ENCODE peak calls at places on chromosomes 11 and 22, in nine cellular contexts. One of them, this sample, is unnamed.

GRCh38 chr11:61489833-61490585 is 18.5 kb upstream of the LRRC10B start:
- DNase-seq in choroid plexus epithelial cell: no peak
- DNase-seq in heart right ventricle: peak
- DNase-seq in CD14-positive monocyte: no peak
- DNase-seq in ovary: peak
- DNase-seq in CD4-positive, alpha-beta T cell: no peak
- DNase-seq in mucosa of descending colon: no peak
- DNase-seq in upper lobe of right lung: no peak
- DNase-seq in neural crest cell: no peak
- DNase-seq in this sample: peak

GRCh38 chr22:21866821-21867527 is 471 bp downstream of the MAPK1 start:
- DNase-seq in mucosa of descending colon: peak
- DNase-seq in CD14-positive monocyte: peak
- DNase-seq in ovary: no peak
- DNase-seq in upper lobe of right lung: peak
- DNase-seq in heart right ventricle: peak
- DNase-seq in choroid plexus epithelial cell: peak
- DNase-seq in neural crest cell: peak
- DNase-seq in CD4-positive, alpha-beta T cell: peak
- DNase-seq in this sample: peak

GRCh38 chr11:66176650-66177049 is 91.8 kb upstream of the RAB1B start:
- DNase-seq in choroid plexus epithelial cell: no peak
- DNase-seq in upper lobe of right lung: no peak
- DNase-seq in ovary: no peak
- DNase-seq in CD4-positive, alpha-beta T cell: no peak
- DNase-seq in heart right ventricle: no peak
- DNase-seq in CD14-positive monocyte: no peak
- DNase-seq in mucosa of descending colon: no peak
- DNase-seq in neural crest cell: no peak
- DNase-seq in this sample: no peak

GRCh38 chr11:94134651-94135512 is 6.2 kb downstream of the PANX1 start:
- DNase-seq in CD14-positive monocyte: peak
- DNase-seq in ovary: peak
- DNase-seq in upper lobe of right lung: no peak
- DNase-seq in CD4-positive, alpha-beta T cell: no peak
- DNase-seq in heart right ventricle: peak
- DNase-seq in mucosa of descending colon: peak
- DNase-seq in choroid plexus epithelial cell: peak
- DNase-seq in neural crest cell: no peak
- DNase-seq in this sample: no peak

GRCh38 chr22:34579519-34579918 is 486.4 kb upstream of the ISX start:
- DNase-seq in upper lobe of right lung: no peak
- DNase-seq in CD14-positive monocyte: no peak
- DNase-seq in choroid plexus epithelial cell: no peak
- DNase-seq in ovary: no peak
- DNase-seq in neural crest cell: no peak
- DNase-seq in CD4-positive, alpha-beta T cell: no peak
- DNase-seq in mucosa of descending colon: no peak
- DNase-seq in heart right ventricle: no peak
- DNase-seq in this sample: no peak

GRCh38 chr11:47213985-47214564 is 699 bp upstream of the DDB2 start:
- DNase-seq in CD4-positive, alpha-beta T cell: peak
- DNase-seq in ovary: peak
- DNase-seq in choroid plexus epithelial cell: peak
- DNase-seq in upper lobe of right lung: peak
- DNase-seq in CD14-positive monocyte: peak
- DNase-seq in neural crest cell: peak
- DNase-seq in heart right ventricle: peak
- DNase-seq in mucosa of descending colon: peak
- DNase-seq in this sample: peak

GRCh38 chr11:118353084-118353710 is 6.2 kb upstream of the UBE4A start:
- DNase-seq in choroid plexus epithelial cell: peak
- DNase-seq in mucosa of descending colon: no peak
- DNase-seq in ovary: no peak
- DNase-seq in neural crest cell: no peak
- DNase-seq in CD14-positive monocyte: no peak
- DNase-seq in heart right ventricle: no peak
- DNase-seq in CD4-positive, alpha-beta T cell: no peak
- DNase-seq in upper lobe of right lung: no peak
- DNase-seq in this sample: no peak

GRCh38 chr11:107928767-107929507 is 689 bp downstream of the RAB39A start:
- DNase-seq in upper lobe of right lung: no peak
- DNase-seq in ovary: no peak
- DNase-seq in choroid plexus epithelial cell: no peak
- DNase-seq in CD4-positive, alpha-beta T cell: no peak
- DNase-seq in neural crest cell: peak
- DNase-seq in CD14-positive monocyte: peak
- DNase-seq in mucosa of descending colon: peak
- DNase-seq in heart right ventricle: peak
- DNase-seq in this sample: peak

GRCh38 chr11:76978818-76979217 is 55.4 kb upstream of the B3GNT6 start:
- DNase-seq in neural crest cell: no peak
- DNase-seq in choroid plexus epithelial cell: no peak
- DNase-seq in ovary: no peak
- DNase-seq in CD14-positive monocyte: no peak
- DNase-seq in mucosa of descending colon: no peak
- DNase-seq in heart right ventricle: peak
- DNase-seq in CD4-positive, alpha-beta T cell: no peak
- DNase-seq in upper lobe of right lung: no peak
- DNase-seq in this sample: no peak

GRCh38 chr11:77020751-77021150 is 13.4 kb upstream of the B3GNT6 start:
- DNase-seq in ovary: no peak
- DNase-seq in heart right ventricle: no peak
- DNase-seq in upper lobe of right lung: no peak
- DNase-seq in CD4-positive, alpha-beta T cell: no peak
- DNase-seq in choroid plexus epithelial cell: no peak
- DNase-seq in CD14-positive monocyte: no peak
- DNase-seq in mucosa of descending colon: no peak
- DNase-seq in neural crest cell: no peak
- DNase-seq in this sample: no peak

GRCh38 chr22:20242393-20243175 is 25.5 kb downstream of the RTN4R start:
- DNase-seq in CD4-positive, alpha-beta T cell: peak
- DNase-seq in upper lobe of right lung: no peak
- DNase-seq in mucosa of descending colon: no peak
- DNase-seq in ovary: no peak
- DNase-seq in neural crest cell: no peak
- DNase-seq in heart right ventricle: no peak
- DNase-seq in choroid plexus epithelial cell: no peak
- DNase-seq in CD14-positive monocyte: no peak
- DNase-seq in this sample: no peak

GRCh38 chr11:108890482-108891092 is 225.7 kb downstream of the DDX10 start:
- DNase-seq in mucosa of descending colon: no peak
- DNase-seq in neural crest cell: no peak
- DNase-seq in upper lobe of right lung: no peak
- DNase-seq in CD14-positive monocyte: no peak
- DNase-seq in choroid plexus epithelial cell: peak
- DNase-seq in ovary: no peak
- DNase-seq in CD4-positive, alpha-beta T cell: no peak
- DNase-seq in heart right ventricle: no peak
- DNase-seq in this sample: no peak

GRCh38 chr11:87263979-87264378 is 226.2 kb downstream of the TMEM135 start:
- DNase-seq in CD14-positive monocyte: no peak
- DNase-seq in upper lobe of right lung: no peak
- DNase-seq in ovary: no peak
- DNase-seq in mucosa of descending colon: no peak
- DNase-seq in CD4-positive, alpha-beta T cell: no peak
- DNase-seq in choroid plexus epithelial cell: no peak
- DNase-seq in heart right ventricle: no peak
- DNase-seq in neural crest cell: no peak
- DNase-seq in this sample: no peak

GRCh38 chr11:102070766-102071165 is 23.5 kb downstream of the CFAP300 start:
- DNase-seq in choroid plexus epithelial cell: no peak
- DNase-seq in neural crest cell: no peak
- DNase-seq in CD4-positive, alpha-beta T cell: no peak
- DNase-seq in mucosa of descending colon: no peak
- DNase-seq in upper lobe of right lung: no peak
- DNase-seq in heart right ventricle: no peak
- DNase-seq in CD14-positive monocyte: no peak
- DNase-seq in ovary: no peak
- DNase-seq in this sample: no peak

GRCh38 chr11:41845066-41845465 is 385.6 kb upstream of the LRRC4C start:
- DNase-seq in CD4-positive, alpha-beta T cell: no peak
- DNase-seq in upper lobe of right lung: no peak
- DNase-seq in heart right ventricle: no peak
- DNase-seq in neural crest cell: no peak
- DNase-seq in choroid plexus epithelial cell: no peak
- DNase-seq in mucosa of descending colon: no peak
- DNase-seq in CD14-positive monocyte: no peak
- DNase-seq in ovary: no peak
- DNase-seq in this sample: no peak

GRCh38 chr11:86116386-86116726 is 47.5 kb upstream of the PICALM start:
- DNase-seq in heart right ventricle: no peak
- DNase-seq in neural crest cell: no peak
- DNase-seq in CD4-positive, alpha-beta T cell: no peak
- DNase-seq in upper lobe of right lung: no peak
- DNase-seq in mucosa of descending colon: no peak
- DNase-seq in CD14-positive monocyte: no peak
- DNase-seq in ovary: no peak
- DNase-seq in choroid plexus epithelial cell: peak
- DNase-seq in this sample: no peak

GRCh38 chr22:49616356-49617231 is 211.1 kb downstream of the BRD1 start:
- DNase-seq in neural crest cell: no peak
- DNase-seq in CD4-positive, alpha-beta T cell: no peak
- DNase-seq in heart right ventricle: no peak
- DNase-seq in upper lobe of right lung: peak
- DNase-seq in ovary: no peak
- DNase-seq in CD14-positive monocyte: peak
- DNase-seq in choroid plexus epithelial cell: no peak
- DNase-seq in mucosa of descending colon: peak
- DNase-seq in this sample: peak

GRCh38 chr11:65606876-65607613 is 7.0 kb downstream of the MAP3K11 start:
- DNase-seq in CD14-positive monocyte: no peak
- DNase-seq in upper lobe of right lung: peak
- DNase-seq in mucosa of descending colon: peak
- DNase-seq in choroid plexus epithelial cell: peak
- DNase-seq in heart right ventricle: peak
- DNase-seq in CD4-positive, alpha-beta T cell: no peak
- DNase-seq in neural crest cell: peak
- DNase-seq in ovary: peak
- DNase-seq in this sample: peak

DNA sequence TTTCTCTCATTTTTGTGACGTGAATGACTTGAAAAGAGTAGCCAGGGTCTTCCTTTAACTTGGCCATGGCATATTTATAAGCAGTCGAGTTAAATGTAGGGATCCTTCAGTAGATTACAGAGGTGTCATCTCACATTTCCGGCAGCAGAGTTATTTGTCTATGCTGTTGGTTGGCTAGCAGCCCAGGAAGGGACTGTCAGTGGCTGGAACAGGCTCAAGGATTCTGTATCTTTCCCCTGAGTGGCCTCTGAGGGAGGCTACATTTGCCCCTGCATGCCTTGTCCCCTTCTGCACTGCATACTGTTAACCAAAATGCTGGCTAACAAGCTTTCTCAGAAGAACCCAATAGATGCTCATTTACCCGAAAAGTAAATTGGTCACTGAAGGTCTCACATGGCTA is 187.6 kb downstream of the PGR start:
- DNase-seq in heart right ventricle: peak
- DNase-seq in ovary: no peak
- DNase-seq in mucosa of descending colon: no peak
- DNase-seq in choroid plexus epithelial cell: peak
- DNase-seq in CD14-positive monocyte: no peak
- DNase-seq in neural crest cell: no peak
- DNase-seq in CD4-positive, alpha-beta T cell: no peak
- DNase-seq in upper lobe of right lung: no peak
- DNase-seq in this sample: no peak
- TF ChIP-seq CTCF in heart right ventricle: no peak
- TF ChIP-seq CTCF in ovary: no peak
- TF ChIP-seq CTCF in mucosa of descending colon: no peak
- TF ChIP-seq CTCF in choroid plexus epithelial cell: no peak
- TF ChIP-seq CTCF in CD14-positive monocyte: no peak
- TF ChIP-seq CTCF in neural crest cell: no peak
- TF ChIP-seq CTCF in CD4-positive, alpha-beta T cell: no peak
- TF ChIP-seq CTCF in upper lobe of right lung: no peak
- TF ChIP-seq CTCF in this sample: no peak

GRCh38 chr22:32378703-32379272 is 21.1 kb downstream of the RFPL3 start:
- DNase-seq in choroid plexus epithelial cell: peak
- DNase-seq in ovary: no peak
- DNase-seq in upper lobe of right lung: no peak
- DNase-seq in CD4-positive, alpha-beta T cell: no peak
- DNase-seq in neural crest cell: peak
- DNase-seq in mucosa of descending colon: peak
- DNase-seq in CD14-positive monocyte: no peak
- DNase-seq in heart right ventricle: no peak
- DNase-seq in this sample: no peak
- TF ChIP-seq CTCF in choroid plexus epithelial cell: peak
- TF ChIP-seq CTCF in ovary: no peak
- TF ChIP-seq CTCF in upper lobe of right lung: peak
- TF ChIP-seq CTCF in CD4-positive, alpha-beta T cell: no peak
- TF ChIP-seq CTCF in neural crest cell: peak
- TF ChIP-seq CTCF in mucosa of descending colon: no peak
- TF ChIP-seq CTCF in CD14-positive monocyte: peak
- TF ChIP-seq CTCF in heart right ventricle: peak
- TF ChIP-seq CTCF in this sample: peak

GRCh38 chr11:105458071-105458470 is 151.8 kb upstream of the GRIA4 start:
- DNase-seq in choroid plexus epithelial cell: no peak
- DNase-seq in CD14-positive monocyte: no peak
- DNase-seq in mucosa of descending colon: no peak
- DNase-seq in heart right ventricle: no peak
- DNase-seq in CD4-positive, alpha-beta T cell: no peak
- DNase-seq in ovary: no peak
- DNase-seq in neural crest cell: no peak
- DNase-seq in upper lobe of right lung: no peak
- DNase-seq in this sample: no peak

GRCh38 chr11:105456950-105457349 is 152.9 kb upstream of the GRIA4 start:
- DNase-seq in heart right ventricle: no peak
- DNase-seq in CD14-positive monocyte: no peak
- DNase-seq in neural crest cell: no peak
- DNase-seq in CD4-positive, alpha-beta T cell: no peak
- DNase-seq in mucosa of descending colon: no peak
- DNase-seq in upper lobe of right lung: no peak
- DNase-seq in ovary: no peak
- DNase-seq in choroid plexus epithelial cell: peak
- DNase-seq in this sample: no peak
- TF ChIP-seq CTCF in heart right ventricle: no peak
- TF ChIP-seq CTCF in CD14-positive monocyte: no peak
- TF ChIP-seq CTCF in neural crest cell: no peak
- TF ChIP-seq CTCF in CD4-positive, alpha-beta T cell: no peak
- TF ChIP-seq CTCF in mucosa of descending colon: no peak
- TF ChIP-seq CTCF in upper lobe of right lung: no peak
- TF ChIP-seq CTCF in ovary: no peak
- TF ChIP-seq CTCF in choroid plexus epithelial cell: peak
- TF ChIP-seq CTCF in this sample: no peak

DNA sequence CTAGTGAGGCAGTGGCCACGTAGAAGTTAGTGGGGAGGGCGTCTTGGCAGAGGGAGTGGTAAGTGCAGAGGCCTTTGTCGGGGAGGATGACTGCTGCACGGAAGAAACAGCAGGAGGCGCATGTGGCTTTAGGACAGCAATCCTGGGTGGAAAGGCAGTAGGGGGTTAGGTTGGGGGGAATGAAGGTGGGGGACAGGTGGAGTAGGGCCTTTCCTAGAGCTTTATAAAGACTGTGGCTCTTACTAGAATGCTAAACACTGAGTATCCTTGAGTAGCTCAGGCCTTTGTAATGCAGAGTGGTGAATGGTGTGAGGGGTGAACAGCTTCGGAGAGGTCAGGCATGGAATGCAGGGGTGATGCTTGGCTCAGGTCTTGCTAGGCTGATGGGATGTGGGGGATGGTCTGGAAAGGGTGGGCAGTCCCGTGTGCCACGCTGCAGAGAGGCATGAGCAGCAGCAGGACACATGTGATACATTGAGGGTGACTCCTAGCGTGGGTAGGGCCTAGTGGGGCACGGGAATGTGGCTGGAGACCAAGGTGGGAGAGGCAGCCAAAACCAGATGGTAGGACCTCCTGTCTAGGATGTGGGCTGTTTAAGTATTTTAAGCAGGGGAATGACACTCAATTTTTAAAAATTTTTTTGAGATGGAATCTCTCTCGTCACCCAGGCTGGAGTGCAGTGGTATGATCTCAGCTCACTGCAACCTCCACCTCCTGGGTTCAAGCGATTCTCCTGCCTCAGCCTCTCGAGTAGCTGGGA is 19.2 kb downstream of the AP2A2 start:
- DNase-seq in upper lobe of right lung: no peak
- DNase-seq in choroid plexus epithelial cell: peak
- DNase-seq in CD4-positive, alpha-beta T cell: no peak
- DNase-seq in neural crest cell: no peak
- DNase-seq in mucosa of descending colon: no peak
- DNase-seq in CD14-positive monocyte: no peak
- DNase-seq in heart right ventricle: no peak
- DNase-seq in ovary: no peak
- DNase-seq in this sample: no peak
- TF ChIP-seq CTCF in upper lobe of right lung: no peak
- TF ChIP-seq CTCF in choroid plexus epithelial cell: peak
- TF ChIP-seq CTCF in CD4-positive, alpha-beta T cell: no peak
- TF ChIP-seq CTCF in neural crest cell: peak
- TF ChIP-seq CTCF in mucosa of descending colon: no peak
- TF ChIP-seq CTCF in CD14-positive monocyte: no peak
- TF ChIP-seq CTCF in heart right ventricle: no peak
- TF ChIP-seq CTCF in ovary: no peak
- TF ChIP-seq CTCF in this sample: no peak

This sample was measured in right lobe of liver.